ENCODE peak calls at places on chromosomes 5 and 9, in eight cellular contexts. I, Q, J, T, F, H, V and M are unnamed samples.
A peak's percentile ranks its signal among the peaks of the same experiment; 100 is the strongest.

GRCh38 chr5:96195053-96195452 is 233.4 kb upstream of the ELL2 start:
- DNase-seq in H (no peak), V (no peak), T (no peak), J (no peak), I (no peak), F (no peak), Q (no peak), M (no peak)

GRCh38 chr9:96376926-96377874 is 6.3 kb downstream of the SLC35D2 start:
- DNase-seq in I (no peak), T (no peak), Q (peak; percentile 14), J (no peak), F (no peak), V (no peak), H (no peak), M (peak; percentile 81)

GRCh38 chr9:97790542-97790941 is 62.5 kb upstream of the FOXE1 start:
- DNase-seq in H (no peak), F (no peak), I (no peak), T (no peak), V (no peak), Q (no peak), J (no peak), M (no peak)

GRCh38 chr5:151682240-151682639 is 4.5 kb downstream of the SPARC start:
- DNase-seq in J (no peak), H (no peak), I (no peak), V (no peak), T (no peak), Q (no peak), F (no peak), M (no peak)

GRCh38 chr5:150449491-150450339 is at the start of gene RPS14:
- DNase-seq in H (peak; percentile 94), Q (peak; percentile 90), V (peak; percentile 96), J (peak; percentile 92), I (peak; percentile 91), F (peak; percentile 90), T (peak; percentile 78), M (peak; percentile 76)

GRCh38 chr5:169299651-169300467 is 1.1 kb downstream of the SLIT3 start:
- DNase-seq in T (no peak), Q (no peak), I (no peak), H (no peak), V (no peak), J (no peak), F (no peak), M (peak; percentile 41)

GRCh38 chr9:107727113-107727780 is 237.7 kb upstream of the KLF4 start:
- DNase-seq in Q (no peak), V (no peak), F (no peak), H (no peak), T (no peak), I (no peak), J (no peak), M (no peak)

GRCh38 chr5:65418661-65419060 is 63.1 kb downstream of the ADAMTS6 start:
- DNase-seq in Q (no peak), I (no peak), H (no peak), J (no peak), V (no peak), F (no peak), T (no peak), M (no peak)

GRCh38 chr5:160484644-160485043 is 63.0 kb downstream of the PTTG1 start:
- DNase-seq in J (no peak), F (no peak), Q (no peak), I (no peak), T (no peak), H (no peak), V (no peak), M (no peak)

GRCh38 chr5:15620501-15620900 is 120.5 kb downstream of the FBXL7 start:
- DNase-seq in J (no peak), H (no peak), I (no peak), F (no peak), Q (peak; percentile 79), T (no peak), V (no peak), M (no peak)

GRCh38 chr5:133254803-133255202 is 203.0 kb downstream of the HSPA4 start:
- DNase-seq in H (no peak), I (no peak), T (no peak), F (no peak), J (no peak), Q (no peak), V (no peak), M (no peak)

GRCh38 chr9:34633851-34634550 is 3.6 kb downstream of the SIGMAR1 start:
- DNase-seq in F (peak; percentile 79), V (peak; percentile 79), Q (peak; percentile 66), T (no peak), H (peak; percentile 73), I (peak; percentile 59), J (peak; percentile 38), M (peak; percentile 66)

GRCh38 chr5:151134228-151134627 is 23.4 kb downstream of the ANXA6 start:
- DNase-seq in T (no peak), Q (no peak), H (no peak), J (peak; percentile 37), I (no peak), V (peak; percentile 55), F (no peak), M (no peak)

GRCh38 chr9:92639791-92640271 is 30.1 kb downstream of the IPPK start:
- DNase-seq in F (no peak), J (no peak), I (no peak), Q (no peak), T (no peak), V (no peak), H (no peak), M (no peak)

GRCh38 chr5:55866934-55867333 is 15.8 kb downstream of the IL31RA start:
- DNase-seq in V (no peak), F (no peak), T (no peak), I (no peak), J (no peak), Q (no peak), H (no peak), M (no peak)

GRCh38 chr9:36191696-36192095 is 975 bp downstream of the CLTA start:
- DNase-seq in T (no peak), F (no peak), I (no peak), Q (no peak), V (no peak), H (no peak), J (no peak), M (peak; percentile 35)

GRCh38 chr5:169788168-169788567 is 151.1 kb downstream of the DOCK2 start:
- DNase-seq in J (no peak), F (no peak), I (peak; percentile 92), T (no peak), H (no peak), Q (peak; percentile 35), V (no peak), M (no peak)

GRCh38 chr5:148910686-148911361 is 84.4 kb downstream of the ADRB2 start:
- DNase-seq in Q (peak; percentile 79), F (no peak), J (no peak), I (peak; percentile 7), V (no peak), T (no peak), H (no peak), M (no peak)

GRCh38 chr5:57889558-57889957 is 406.9 kb upstream of the ACTBL2 start:
- DNase-seq in J (no peak), I (peak; percentile 64), F (no peak), V (peak; percentile 1), H (no peak), Q (peak; percentile 89), T (no peak), M (no peak)

GRCh38 chr5:149759986-149760699 is 30.0 kb downstream of the PPARGC1B start:
- DNase-seq in F (no peak), J (no peak), H (no peak), V (no peak), I (no peak), Q (no peak), T (no peak), M (no peak)

GRCh38 chr9:131349881-131350563 is 43.9 kb upstream of the PRRC2B start:
- DNase-seq in J (peak; percentile 80), Q (peak; percentile 83), T (peak; percentile 69), F (peak; percentile 88), I (peak; percentile 76), V (peak; percentile 90), H (peak; percentile 78), M (peak; percentile 90)

GRCh38 chr5:1415626-1416360 is 29.4 kb downstream of the SLC6A3 start:
- DNase-seq in H (no peak), I (no peak), J (no peak), F (no peak), V (no peak), Q (no peak), T (no peak), M (no peak)

GRCh38 chr5:74919487-74919886 is 53.3 kb upstream of the FAM169A start:
- DNase-seq in J (peak; percentile 11), H (no peak), T (no peak), Q (peak; percentile 66), F (no peak), V (peak; percentile 49), I (peak; percentile 60), M (peak; percentile 1)

GRCh38 chr5:42718591-42718990 is 38.0 kb upstream of the CCDC152 start:
- DNase-seq in F (no peak), V (peak; percentile 74), J (no peak), I (no peak), Q (peak; percentile 80), T (no peak), H (no peak), M (no peak)

GRCh38 chr9:2395814-2396213 is 225.8 kb upstream of the VLDLR start:
- DNase-seq in J (no peak), F (no peak), T (no peak), Q (no peak), V (no peak), I (no peak), H (no peak), M (no peak)

GRCh38 chr5:60978968-60979367 is 34.0 kb downstream of the NDUFAF2 start:
- DNase-seq in Q (no peak), T (no peak), F (no peak), J (no peak), I (no peak), V (no peak), H (no peak), M (no peak)

GRCh38 chr9:109022909-109023308 is 9.6 kb upstream of the CTNNAL1 start:
- DNase-seq in T (no peak), F (no peak), H (no peak), I (no peak), J (peak; percentile 21), Q (no peak), V (no peak), M (peak; percentile 2)

GRCh38 chr9:128389395-128390149 is 18.4 kb downstream of the URM1 start:
- DNase-seq in V (no peak), H (no peak), I (no peak), T (no peak), F (no peak), J (peak; percentile 77), Q (no peak), M (peak; percentile 96)

GRCh38 chr5:32027717-32028321 is 146.3 kb downstream of the GOLPH3 start:
- DNase-seq in Q (peak; percentile 95), V (no peak), F (no peak), T (no peak), J (no peak), I (peak; percentile 70), H (no peak), M (no peak)

GRCh38 chr9:94443039-94443722 is 111.7 kb upstream of the PCAT7 start:
- DNase-seq in Q (no peak), T (no peak), J (peak; percentile 56), H (no peak), F (no peak), V (no peak), I (no peak), M (peak; percentile 75)

GRCh38 chr9:108040783-108041182 is 551.2 kb upstream of the KLF4 start:
- DNase-seq in V (no peak), H (no peak), I (no peak), J (no peak), Q (no peak), F (no peak), T (no peak), M (no peak)

GRCh38 chr5:74201334-74202081 is 439.0 kb downstream of the ENC1 start:
- DNase-seq in H (no peak), I (no peak), T (no peak), J (no peak), V (peak; percentile 52), Q (peak; percentile 75), F (no peak), M (peak; percentile 80)

GRCh38 chr5:178496661-178497060 is 93.5 kb downstream of the COL23A1 start:
- DNase-seq in Q (no peak), I (no peak), F (no peak), H (no peak), T (no peak), J (no peak), V (no peak), M (no peak)

GRCh38 chr9:136326061-136326776 is 1.1 kb upstream of the GPSM1 start:
- DNase-seq in Q (peak; percentile 51), J (no peak), F (peak; percentile 48), H (no peak), V (no peak), I (no peak), T (no peak), M (no peak)